ENCODE peak calls at places on chromosomes 5 and 9, in five cellular contexts. B, G, T, J and Q are unnamed samples. For H3F3A, the result is how much of the 10 kb centered on the place peaks cover.

GRCh38 chr9:79452265-79452664 is 119.5 kb upstream of the TLE4 start:
- DNase-seq in G (no peak), B (no peak), J (no peak), T (no peak), Q (no peak)

GRCh38 chr5:111935022-111935421 is 178.0 kb upstream of the NREP start:
- DNase-seq in J (no peak), B (peak), T (no peak), G (no peak), Q (no peak)

GRCh38 chr9:69758981-69759477 is 782 bp downstream of the PTAR1 start:
- DNase-seq in B (no peak), G (no peak), J (no peak), T (no peak), Q (no peak)

GRCh38 chr5:78607864-78608263 is 40.7 kb downstream of the LHFPL2 start:
- DNase-seq in T (no peak), B (no peak), G (no peak), J (no peak), Q (no peak)

GRCh38 chr9:93185261-93186150 is 1.6 kb downstream of the WNK2 start:
- DNase-seq in T (no peak), G (peak), J (peak), B (no peak), Q (no peak)

GRCh38 chr5:38347040-38347763 is 88.8 kb downstream of the EGFLAM start:
- DNase-seq in J (peak), G (no peak), T (no peak), B (no peak), Q (no peak)

GRCh38 chr9:121324755-121325154 is 45.3 kb downstream of the STOM start:
- DNase-seq in B (no peak), T (no peak), G (no peak), J (no peak), Q (no peak)

GRCh38 chr5:76472338-76473336 is 69.6 kb downstream of the IQGAP2 start:
- DNase-seq in J (peak), T (no peak), B (no peak), G (no peak), Q (no peak)

GRCh38 chr5:43007911-43008368 is 32.2 kb downstream of the ANXA2R start:
- DNase-seq in G (peak), T (peak), B (peak), J (peak), Q (peak)

GRCh38 chr5:72110401-72111013 is 3.2 kb downstream of the MAP1B start:
- DNase-seq in T (no peak), J (no peak), B (peak), G (peak), Q (no peak)

GRCh38 chr5:53322257-53322656 is 158.2 kb upstream of the FST start:
- DNase-seq in T (no peak), G (no peak), J (no peak), B (no peak), Q (no peak)

GRCh38 chr9:5440426-5440825 is 2.7 kb upstream of the PLGRKT start:
- DNase-seq in T (no peak), J (no peak), G (no peak), B (no peak), Q (no peak)

GRCh38 chr5:56142620-56143431 is 90.3 kb downstream of the ANKRD55 start:
- DNase-seq in T (peak), B (no peak), J (peak), G (no peak), Q (peak)

GRCh38 chr5:159450417-159450816 is 120.1 kb upstream of the IL12B start:
- DNase-seq in B (no peak), G (no peak), T (no peak), J (no peak), Q (no peak)

GRCh38 chr9:118595719-118596305 is 773.4 kb downstream of the BRINP1 start:
- DNase-seq in J (peak), G (peak), T (peak), B (peak), Q (no peak)

GRCh38 chr5:174736351-174736721 is 12.0 kb downstream of the MSX2 start:
- DNase-seq in B (no peak), T (no peak), J (no peak), G (no peak), Q (no peak)

GRCh38 chr5:10550222-10550995 is 13.5 kb upstream of the ANKRD33B start:
- DNase-seq in J (no peak), T (no peak), B (no peak), G (no peak), Q (no peak)

GRCh38 chr9:36485647-36486453 is 85.8 kb upstream of the RNF38 start:
- DNase-seq in J (peak), T (no peak), G (peak), B (peak), Q (no peak)

GRCh38 chr9:90974007-90974406 is 172.4 kb downstream of the SYK start:
- DNase-seq in B (no peak), J (peak), T (no peak), G (no peak), Q (peak)

GRCh38 chr5:139194486-139194885 is 3.7 kb downstream of the SIL1 start:
- DNase-seq in J (no peak), T (no peak), G (no peak), B (peak), Q (no peak)

GRCh38 chr5:178123987-178124925 is 6.6 kb upstream of the RMND5B start:
- DNase-seq in B (no peak), T (peak), G (peak), J (peak), Q (no peak)

GRCh38 chr9:98375138-98375726 is 119.8 kb upstream of the TBC1D2 start:
- DNase-seq in T (peak), G (no peak), B (no peak), J (peak), Q (no peak)

GRCh38 chr9:89893886-89894285 is 289.1 kb downstream of the GADD45G start:
- DNase-seq in T (no peak), J (no peak), B (no peak), G (no peak), Q (no peak)

GRCh38 chr9:92133949-92134604 is 18.9 kb upstream of the SPTLC1 start:
- DNase-seq in G (peak), J (peak), T (peak), B (peak), Q (peak)

GRCh38 chr5:128770907-128771306 is 194.4 kb upstream of the SLC27A6 start:
- DNase-seq in T (no peak), J (no peak), B (no peak), G (no peak), Q (no peak)

GRCh38 chr5:112812549-112812948 is 48.5 kb upstream of the SRP19 start:
- DNase-seq in G (no peak), T (no peak), B (no peak), J (no peak), Q (no peak)

GRCh38 chr5:120344181-120344580 is 119.9 kb upstream of the PRR16 start:
- DNase-seq in B (no peak), J (no peak), G (no peak), T (no peak), Q (no peak)

GRCh38 chr5:149432377-149432776 is 53.3 kb upstream of the IL17B start:
- DNase-seq in T (no peak), G (no peak), J (no peak), B (no peak), Q (no peak)

GRCh38 chr5:149435015-149435376 is 55.9 kb upstream of the IL17B start:
- DNase-seq in G (no peak), B (no peak), J (no peak), T (no peak), Q (no peak)

GRCh38 chr5:149433524-149434131 is 54.5 kb upstream of the IL17B start:
- DNase-seq in J (no peak), T (no peak), G (no peak), B (no peak), Q (no peak)

GRCh38 chr5:149434162-149435014 is 55.3 kb upstream of the IL17B start:
- DNase-seq in J (peak), T (peak), G (peak), B (peak), Q (peak)

GRCh38 chr5:149432861-149433462 is 53.9 kb upstream of the IL17B start:
- DNase-seq in G (no peak), T (no peak), J (no peak), B (no peak), Q (no peak)
- H3F3A ChIP-seq in G (under half), T (under half), J (under half), B (under half), Q (under half)

GRCh38 chr5:16809816-16810502 is 126.1 kb downstream of the MYO10 start:
- DNase-seq in T (peak), G (peak), B (peak), J (no peak), Q (no peak)
- TF ChIP-seq EZH2 in T (no peak), G (no peak), B (no peak), J (no peak), Q (no peak)

GRCh38 chr9:116333254-116333653 is 179.7 kb downstream of the PAPPA start:
- DNase-seq in B (no peak), T (no peak), J (no peak), G (no peak), Q (no peak)

GRCh38 chr9:116329470-116329869 is 175.9 kb downstream of the PAPPA start:
- DNase-seq in G (no peak), T (no peak), J (no peak), B (no peak), Q (no peak)

GRCh38 chr9:116334581-116335150 is 181.1 kb downstream of the PAPPA start:
- DNase-seq in T (no peak), B (peak), G (no peak), J (no peak), Q (no peak)

GRCh38 chr9:116331241-116331640 is 177.7 kb downstream of the PAPPA start:
- DNase-seq in T (no peak), G (no peak), B (peak), J (no peak), Q (no peak)

GRCh38 chr9:116332090-116332489 is 178.5 kb downstream of the PAPPA start:
- DNase-seq in B (no peak), J (no peak), T (no peak), G (no peak), Q (no peak)
- TF ChIP-seq CTCF in B (no peak), J (no peak), T (no peak), G (no peak), Q (no peak)

GRCh38 chr9:115043632-115044031 is 74.3 kb downstream of the TNC start:
- DNase-seq in T (no peak), G (no peak), J (no peak), B (no peak), Q (no peak)
- H3F3A ChIP-seq in T (under half), G (under half), J (under half), B (under half), Q (under half)

DNA sequence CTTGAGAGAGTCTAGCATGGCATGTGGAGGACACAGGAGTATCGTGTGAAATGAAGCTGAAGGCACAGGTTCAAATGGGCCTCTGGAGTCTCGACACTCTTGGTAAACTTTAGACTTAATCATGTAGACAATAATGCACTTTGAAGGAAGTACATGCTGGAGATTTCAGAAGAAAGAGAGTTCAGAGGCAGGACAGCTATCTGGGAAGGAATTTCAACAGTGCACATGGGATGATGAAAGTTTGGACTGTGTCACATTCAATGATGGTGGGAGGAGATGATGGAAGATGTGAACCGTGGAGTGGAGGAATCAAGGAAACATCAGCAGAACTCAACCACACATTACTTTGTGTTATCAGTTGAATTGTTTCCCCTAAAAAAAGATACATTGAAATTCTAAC is 88.6 kb upstream of the PAPPA start:
- DNase-seq in J (no peak), G (no peak), T (no peak), B (no peak), Q (no peak)
- TF ChIP-seq EZH2 in J (no peak), G (no peak), T (no peak), B (no peak), Q (no peak)

DNA sequence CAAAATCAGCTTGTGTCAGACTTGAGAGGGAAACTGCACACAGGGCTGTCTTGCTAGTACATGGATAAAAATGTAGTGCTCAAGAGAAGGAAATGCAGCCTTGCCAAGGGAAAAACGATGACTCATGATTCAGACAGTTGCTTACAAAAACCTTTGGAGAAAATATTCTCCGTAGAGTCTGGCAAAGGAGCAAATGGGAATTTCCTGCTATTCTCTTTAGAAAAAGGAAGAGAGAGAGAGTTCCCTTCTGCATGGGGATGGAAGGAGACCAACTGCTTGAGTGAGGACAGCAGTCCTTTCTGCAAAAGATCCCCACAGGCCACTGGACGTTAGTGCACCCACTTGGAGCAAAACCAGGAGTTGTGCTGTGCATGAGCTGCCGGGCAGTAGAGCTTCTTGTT is 7.6 kb downstream of the IFNB1 start:
- DNase-seq in G (peak), J (peak), B (peak), T (peak), Q (no peak)
- TF ChIP-seq CTCF in G (peak), J (no peak), B (no peak), T (no peak), Q (no peak)

GRCh38 chr9:33320230-33320567 is 29.9 kb downstream of the NFX1 start:
- DNase-seq in J (no peak), G (no peak), B (no peak), T (peak), Q (no peak)
- H3F3A ChIP-seq in J (under half), G (under half), B (under half), T (under half), Q (under half)